ENCODE peak calls at places on chromosomes 3 and 15, in nine cellular contexts. One of them, this sample, is unnamed.

GRCh38 chr3:68977486-68978167 is 35.9 kb downstream of the EOGT start:
- DNase-seq in GM12865: no peak
- DNase-seq in choroid plexus epithelial cell: no peak
- DNase-seq in A549: no peak
- DNase-seq in DND-41: no peak
- DNase-seq in mesenchymal stem cell: peak
- DNase-seq in MM.1S: no peak
- DNase-seq in A673: no peak
- DNase-seq in brain microvascular endothelial cell: no peak
- DNase-seq in this sample: no peak

GRCh38 chr15:22888120-22888859 is 49.8 kb downstream of the NIPA2 start:
- DNase-seq in DND-41: no peak
- DNase-seq in choroid plexus epithelial cell: peak
- DNase-seq in mesenchymal stem cell: peak
- DNase-seq in MM.1S: no peak
- DNase-seq in A673: peak
- DNase-seq in GM12865: no peak
- DNase-seq in A549: peak
- DNase-seq in brain microvascular endothelial cell: peak
- DNase-seq in this sample: no peak

GRCh38 chr3:171829841-171830559 is 13.1 kb upstream of the TMEM212 start:
- DNase-seq in brain microvascular endothelial cell: peak
- DNase-seq in GM12865: peak
- DNase-seq in mesenchymal stem cell: peak
- DNase-seq in A673: peak
- DNase-seq in choroid plexus epithelial cell: peak
- DNase-seq in DND-41: no peak
- DNase-seq in MM.1S: peak
- DNase-seq in A549: peak
- DNase-seq in this sample: peak

GRCh38 chr3:127002195-127003174 is 19.6 kb downstream of the PLXNA1 start:
- DNase-seq in brain microvascular endothelial cell: peak
- DNase-seq in mesenchymal stem cell: peak
- DNase-seq in A673: peak
- DNase-seq in choroid plexus epithelial cell: peak
- DNase-seq in A549: no peak
- DNase-seq in DND-41: no peak
- DNase-seq in GM12865: peak
- DNase-seq in MM.1S: no peak
- DNase-seq in this sample: peak

GRCh38 chr15:25689592-25689991 is 173.5 kb downstream of the ATP10A start:
- DNase-seq in DND-41: no peak
- DNase-seq in MM.1S: no peak
- DNase-seq in choroid plexus epithelial cell: no peak
- DNase-seq in mesenchymal stem cell: no peak
- DNase-seq in A673: no peak
- DNase-seq in A549: no peak
- DNase-seq in GM12865: no peak
- DNase-seq in brain microvascular endothelial cell: no peak
- DNase-seq in this sample: no peak

GRCh38 chr15:39735120-39735717 is 47.4 kb downstream of the FSIP1 start:
- DNase-seq in choroid plexus epithelial cell: no peak
- DNase-seq in mesenchymal stem cell: no peak
- DNase-seq in brain microvascular endothelial cell: no peak
- DNase-seq in GM12865: no peak
- DNase-seq in A549: no peak
- DNase-seq in A673: no peak
- DNase-seq in DND-41: no peak
- DNase-seq in MM.1S: no peak
- DNase-seq in this sample: no peak

GRCh38 chr3:144462337-144462736 is 490.7 kb downstream of the DIPK2A start:
- DNase-seq in brain microvascular endothelial cell: no peak
- DNase-seq in A549: no peak
- DNase-seq in mesenchymal stem cell: no peak
- DNase-seq in MM.1S: no peak
- DNase-seq in choroid plexus epithelial cell: no peak
- DNase-seq in GM12865: no peak
- DNase-seq in DND-41: no peak
- DNase-seq in A673: no peak
- DNase-seq in this sample: no peak

GRCh38 chr3:88180398-88180999 is 30.7 kb downstream of the C3orf38 start:
- DNase-seq in choroid plexus epithelial cell: peak
- DNase-seq in GM12865: peak
- DNase-seq in A673: peak
- DNase-seq in MM.1S: peak
- DNase-seq in mesenchymal stem cell: peak
- DNase-seq in A549: peak
- DNase-seq in DND-41: peak
- DNase-seq in brain microvascular endothelial cell: peak
- DNase-seq in this sample: no peak

GRCh38 chr3:170978335-170978745 is 48.2 kb downstream of the SLC2A2 start:
- DNase-seq in mesenchymal stem cell: no peak
- DNase-seq in DND-41: no peak
- DNase-seq in choroid plexus epithelial cell: no peak
- DNase-seq in MM.1S: no peak
- DNase-seq in GM12865: no peak
- DNase-seq in A673: no peak
- DNase-seq in A549: no peak
- DNase-seq in brain microvascular endothelial cell: no peak
- DNase-seq in this sample: no peak

GRCh38 chr15:62783303-62783957 is 259.1 kb upstream of the TPM1 start:
- DNase-seq in mesenchymal stem cell: peak
- DNase-seq in brain microvascular endothelial cell: peak
- DNase-seq in DND-41: no peak
- DNase-seq in MM.1S: no peak
- DNase-seq in A549: no peak
- DNase-seq in A673: no peak
- DNase-seq in GM12865: no peak
- DNase-seq in choroid plexus epithelial cell: peak
- DNase-seq in this sample: no peak

GRCh38 chr3:56725175-56725574 is 42.1 kb upstream of the TASOR start:
- DNase-seq in GM12865: peak
- DNase-seq in A673: no peak
- DNase-seq in DND-41: peak
- DNase-seq in A549: no peak
- DNase-seq in MM.1S: peak
- DNase-seq in choroid plexus epithelial cell: no peak
- DNase-seq in brain microvascular endothelial cell: no peak
- DNase-seq in mesenchymal stem cell: no peak
- DNase-seq in this sample: no peak

GRCh38 chr15:57827021-57827420 is 120.5 kb downstream of the POLR2M start:
- DNase-seq in choroid plexus epithelial cell: no peak
- DNase-seq in mesenchymal stem cell: no peak
- DNase-seq in A673: no peak
- DNase-seq in A549: no peak
- DNase-seq in brain microvascular endothelial cell: no peak
- DNase-seq in MM.1S: no peak
- DNase-seq in DND-41: no peak
- DNase-seq in GM12865: peak
- DNase-seq in this sample: no peak

GRCh38 chr3:182755308-182756106 is 37.8 kb upstream of the ATP11B start:
- DNase-seq in GM12865: no peak
- DNase-seq in DND-41: no peak
- DNase-seq in choroid plexus epithelial cell: peak
- DNase-seq in A673: no peak
- DNase-seq in MM.1S: no peak
- DNase-seq in brain microvascular endothelial cell: no peak
- DNase-seq in A549: no peak
- DNase-seq in mesenchymal stem cell: no peak
- DNase-seq in this sample: no peak

GRCh38 chr3:177464392-177465225 is 267.3 kb upstream of the TBL1XR1 start:
- DNase-seq in A549: no peak
- DNase-seq in MM.1S: no peak
- DNase-seq in choroid plexus epithelial cell: no peak
- DNase-seq in DND-41: no peak
- DNase-seq in brain microvascular endothelial cell: no peak
- DNase-seq in A673: no peak
- DNase-seq in mesenchymal stem cell: no peak
- DNase-seq in GM12865: no peak
- DNase-seq in this sample: no peak

GRCh38 chr15:60038111-60038521 is 34.0 kb downstream of the FOXB1 start:
- DNase-seq in MM.1S: no peak
- DNase-seq in A549: no peak
- DNase-seq in mesenchymal stem cell: no peak
- DNase-seq in brain microvascular endothelial cell: no peak
- DNase-seq in choroid plexus epithelial cell: no peak
- DNase-seq in DND-41: no peak
- DNase-seq in A673: no peak
- DNase-seq in GM12865: no peak
- DNase-seq in this sample: no peak

GRCh38 chr3:107574650-107575049 is 51.9 kb downstream of the BBX start:
- DNase-seq in choroid plexus epithelial cell: peak
- DNase-seq in MM.1S: peak
- DNase-seq in DND-41: no peak
- DNase-seq in A673: peak
- DNase-seq in GM12865: peak
- DNase-seq in A549: peak
- DNase-seq in mesenchymal stem cell: peak
- DNase-seq in brain microvascular endothelial cell: peak
- DNase-seq in this sample: no peak

DNA sequence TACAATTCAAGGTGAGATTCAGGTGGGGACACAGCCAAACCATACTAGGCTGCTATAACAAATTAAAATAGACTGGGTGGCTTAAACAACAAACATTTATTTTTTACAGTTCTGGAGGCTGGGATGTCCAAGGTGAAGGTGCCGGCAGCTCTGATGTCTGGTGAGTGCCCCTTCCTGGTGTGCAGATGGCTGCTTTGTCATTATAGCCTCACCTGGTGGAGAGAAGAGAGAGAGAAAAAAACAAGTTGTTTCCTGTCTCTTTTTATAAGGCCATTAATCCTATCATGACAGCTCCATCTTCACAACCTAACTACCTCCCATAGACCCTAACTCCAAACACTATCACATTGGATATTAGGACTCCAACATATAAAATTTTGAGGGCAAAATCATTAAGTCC is 279.7 kb downstream of the ZIC1 start:
- DNase-seq in mesenchymal stem cell: no peak
- DNase-seq in DND-41: no peak
- DNase-seq in choroid plexus epithelial cell: no peak
- DNase-seq in A673: no peak
- DNase-seq in MM.1S: no peak
- DNase-seq in GM12865: no peak
- DNase-seq in A549: no peak
- DNase-seq in brain microvascular endothelial cell: no peak
- DNase-seq in this sample: no peak
- H3K4me3 ChIP-seq in mesenchymal stem cell: no peak
- H3K4me3 ChIP-seq in DND-41: no peak
- H3K4me3 ChIP-seq in choroid plexus epithelial cell: no peak
- H3K4me3 ChIP-seq in A673: no peak
- H3K4me3 ChIP-seq in MM.1S: no peak
- H3K4me3 ChIP-seq in GM12865: no peak
- H3K4me3 ChIP-seq in A549: no peak
- H3K4me3 ChIP-seq in brain microvascular endothelial cell: no peak
- H3K4me3 ChIP-seq in this sample: no peak

DNA sequence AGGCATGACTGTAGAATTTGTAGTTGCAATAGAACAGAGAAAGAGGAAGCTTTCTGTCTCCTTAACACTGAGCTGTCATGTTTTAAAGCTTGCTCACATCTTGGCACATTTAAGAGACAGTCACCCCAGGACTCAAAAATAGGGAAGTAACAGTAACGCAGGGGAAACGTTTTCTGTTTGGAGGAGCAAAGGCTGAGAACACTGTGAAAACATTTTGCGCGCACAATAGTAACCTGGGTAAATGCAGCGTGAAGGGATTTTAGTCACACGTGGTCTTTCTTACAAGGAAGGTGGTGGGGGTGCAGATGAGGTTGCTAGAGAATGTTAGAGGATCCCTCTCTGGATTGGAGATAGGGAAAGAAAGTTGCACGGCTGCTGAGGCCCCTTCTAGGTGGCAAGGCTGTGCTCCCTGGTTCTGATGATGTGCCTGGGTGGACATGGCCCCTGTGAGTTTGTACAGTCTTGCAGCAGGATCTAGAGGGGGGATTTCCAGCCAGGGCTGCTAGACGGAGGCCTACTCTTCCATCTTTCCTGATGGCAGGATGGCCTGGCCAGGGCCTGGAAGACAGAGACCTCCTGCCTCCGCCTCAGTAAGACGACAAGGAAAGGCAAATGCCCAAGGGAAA is 12.0 kb downstream of the STARD5 start:
- DNase-seq in MM.1S: no peak
- DNase-seq in choroid plexus epithelial cell: no peak
- DNase-seq in brain microvascular endothelial cell: no peak
- DNase-seq in A549: no peak
- DNase-seq in GM12865: no peak
- DNase-seq in mesenchymal stem cell: no peak
- DNase-seq in DND-41: no peak
- DNase-seq in A673: no peak
- DNase-seq in this sample: no peak
- H3K4me3 ChIP-seq in MM.1S: no peak
- H3K4me3 ChIP-seq in choroid plexus epithelial cell: no peak
- H3K4me3 ChIP-seq in brain microvascular endothelial cell: no peak
- H3K4me3 ChIP-seq in A549: no peak
- H3K4me3 ChIP-seq in GM12865: no peak
- H3K4me3 ChIP-seq in mesenchymal stem cell: no peak
- H3K4me3 ChIP-seq in DND-41: no peak
- H3K4me3 ChIP-seq in A673: no peak
- H3K4me3 ChIP-seq in this sample: no peak

GRCh38 chr15:45134682-45135604 is 5.1 kb downstream of the DUOX1 start:
- DNase-seq in brain microvascular endothelial cell: no peak
- DNase-seq in A673: no peak
- DNase-seq in GM12865: no peak
- DNase-seq in A549: no peak
- DNase-seq in DND-41: no peak
- DNase-seq in MM.1S: no peak
- DNase-seq in mesenchymal stem cell: no peak
- DNase-seq in choroid plexus epithelial cell: no peak
- DNase-seq in this sample: no peak
- H3K4me3 ChIP-seq in brain microvascular endothelial cell: no peak
- H3K4me3 ChIP-seq in A673: no peak
- H3K4me3 ChIP-seq in GM12865: no peak
- H3K4me3 ChIP-seq in A549: no peak
- H3K4me3 ChIP-seq in DND-41: no peak
- H3K4me3 ChIP-seq in MM.1S: peak
- H3K4me3 ChIP-seq in mesenchymal stem cell: no peak
- H3K4me3 ChIP-seq in choroid plexus epithelial cell: no peak
- H3K4me3 ChIP-seq in this sample: peak

DNA sequence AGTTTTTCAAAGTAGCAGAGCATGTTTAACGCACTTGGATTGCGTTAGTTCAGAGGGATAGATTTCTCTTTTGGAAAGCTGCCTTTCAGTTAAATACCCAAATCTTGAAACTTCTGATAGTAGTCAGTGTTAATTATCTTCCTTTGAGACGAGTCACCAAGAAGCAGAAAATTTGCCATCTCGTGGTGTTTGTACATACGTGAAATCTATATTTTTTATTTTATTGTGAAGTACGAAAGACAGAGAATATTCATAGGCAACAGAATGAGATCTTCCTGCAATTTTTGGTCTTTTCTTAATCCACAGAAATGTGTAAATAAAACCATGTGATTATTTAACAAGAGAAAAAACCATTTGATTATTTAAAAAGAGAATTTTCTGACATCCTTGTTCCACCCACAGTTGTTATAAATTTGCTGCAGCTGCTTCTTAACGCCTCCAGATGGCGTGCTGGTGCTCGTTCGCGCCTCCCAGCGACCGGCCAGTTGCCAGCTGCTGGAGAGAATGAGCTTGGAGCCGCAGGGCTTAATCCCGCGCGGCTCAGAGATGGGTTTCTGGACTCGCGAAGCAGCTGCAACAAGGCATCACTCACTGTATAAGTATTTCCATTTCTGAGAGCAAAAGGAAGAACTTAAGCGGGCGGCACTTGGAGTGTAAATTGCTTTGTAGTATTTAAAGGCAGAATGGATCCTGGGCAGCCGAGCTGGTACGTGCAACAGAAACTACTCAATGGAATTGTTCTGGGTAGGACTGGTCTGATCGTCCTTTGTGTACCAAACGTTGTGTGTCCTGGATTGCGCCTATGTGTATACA is 10.5 kb upstream of the SLITRK3 start:
- DNase-seq in choroid plexus epithelial cell: peak
- DNase-seq in DND-41: peak
- DNase-seq in MM.1S: peak
- DNase-seq in A673: peak
- DNase-seq in mesenchymal stem cell: peak
- DNase-seq in GM12865: peak
- DNase-seq in brain microvascular endothelial cell: peak
- DNase-seq in A549: peak
- DNase-seq in this sample: peak
- H3K4me3 ChIP-seq in choroid plexus epithelial cell: peak
- H3K4me3 ChIP-seq in DND-41: no peak
- H3K4me3 ChIP-seq in MM.1S: peak
- H3K4me3 ChIP-seq in A673: peak
- H3K4me3 ChIP-seq in mesenchymal stem cell: peak
- H3K4me3 ChIP-seq in GM12865: no peak
- H3K4me3 ChIP-seq in brain microvascular endothelial cell: peak
- H3K4me3 ChIP-seq in A549: peak
- H3K4me3 ChIP-seq in this sample: peak

This sample was measured in gastrocnemius medialis.